ENCODE peak calls at places on chromosomes 1 and 21, in six cellular contexts. Q is stomach, D is pancreas, P is body of pancreas, Y is A549, X is K562. Z is an unnamed sample.

GRCh38 chr1:192506741-192507155 is 68.8 kb upstream of the RGS1 start:
- DNase-seq in Q (no peak), D (no peak), P (no peak), Y (peak; percentile 34), X (no peak), Z (peak; percentile 17)

GRCh38 chr21:29154270-29154669 is 23.8 kb downstream of the MAP3K7CL start:
- DNase-seq in Q (no peak), D (no peak), P (no peak), Y (no peak), X (no peak), Z (no peak)

GRCh38 chr1:44733365-44733764 is 2.4 kb upstream of the RNU5D-1 start:
- DNase-seq in Q (no peak), D (no peak), P (no peak), Y (no peak), X (no peak), Z (no peak)

GRCh38 chr1:19967808-19968207 is 11.6 kb downstream of the PLA2G2A start:
- DNase-seq in Q (no peak), D (no peak), P (peak; percentile 15), Y (no peak), X (no peak), Z (no peak)

GRCh38 chr1:68814067-68814466 is 317.2 kb upstream of the DEPDC1 start:
- DNase-seq in Q (no peak), D (no peak), P (no peak), Y (no peak), X (no peak), Z (no peak)

GRCh38 chr1:47317841-47318240 is 3.9 kb upstream of the STIL start:
- DNase-seq in Q (no peak), D (no peak), P (no peak), Y (no peak), X (no peak), Z (no peak)

GRCh38 chr1:4047666-4048065 is 147.6 kb upstream of the C1orf174 start:
- DNase-seq in Q (no peak), D (no peak), P (no peak), Y (no peak), X (no peak), Z (no peak)

GRCh38 chr1:59520194-59520593 is 223.3 kb downstream of the FGGY start:
- DNase-seq in Q (no peak), D (no peak), P (no peak), Y (no peak), X (no peak), Z (no peak)

GRCh38 chr1:231632119-231632518 is 5.5 kb downstream of the DISC1 start:
- DNase-seq in Q (no peak), D (no peak), P (no peak), Y (no peak), X (no peak), Z (no peak)

GRCh38 chr1:171786534-171786933 is 5.1 kb downstream of the METTL13 start:
- DNase-seq in Q (no peak), D (no peak), P (no peak), Y (no peak), X (no peak), Z (no peak)

GRCh38 chr1:192811594-192812239 is 2.9 kb downstream of the RGS2 start:
- DNase-seq in Q (no peak), D (no peak), P (no peak), Y (no peak), X (no peak), Z (no peak)

GRCh38 chr1:204358145-204358544 is 1.6 kb downstream of the PLEKHA6 start:
- DNase-seq in Q (no peak), D (no peak), P (no peak), Y (no peak), X (no peak), Z (no peak)

GRCh38 chr21:15289896-15290841 is 225.4 kb upstream of the NRIP1 start:
- DNase-seq in Q (peak; percentile 76), D (peak; percentile 74), P (peak; percentile 89), Y (no peak), X (peak; percentile 52), Z (no peak)

GRCh38 chr1:187275346-187275745 is 446.6 kb downstream of the PLA2G4A start:
- DNase-seq in Q (no peak), D (no peak), P (no peak), Y (no peak), X (no peak), Z (no peak)

GRCh38 chr1:234398849-234399381 is 25.7 kb downstream of the COA6 start:
- DNase-seq in Q (no peak), D (no peak), P (no peak), Y (no peak), X (no peak), Z (no peak)

GRCh38 chr1:19229828-19230325 is 19.8 kb upstream of the UBR4 start:
- DNase-seq in Q (no peak), D (no peak), P (no peak), Y (no peak), X (no peak), Z (no peak)

GRCh38 chr21:46080171-46081021 is 17.5 kb upstream of the COL6A2 start:
- DNase-seq in Q (peak; percentile 24), D (peak; percentile 47), P (peak; percentile 16), Y (no peak), X (no peak), Z (no peak)
- H3K27ac ChIP-seq in Q (no peak overlapping the region), D (no peak overlapping the region), P (no peak overlapping the region), Y (no peak overlapping the region), X (no peak overlapping the region), Z (no peak overlapping the region)

DNA sequence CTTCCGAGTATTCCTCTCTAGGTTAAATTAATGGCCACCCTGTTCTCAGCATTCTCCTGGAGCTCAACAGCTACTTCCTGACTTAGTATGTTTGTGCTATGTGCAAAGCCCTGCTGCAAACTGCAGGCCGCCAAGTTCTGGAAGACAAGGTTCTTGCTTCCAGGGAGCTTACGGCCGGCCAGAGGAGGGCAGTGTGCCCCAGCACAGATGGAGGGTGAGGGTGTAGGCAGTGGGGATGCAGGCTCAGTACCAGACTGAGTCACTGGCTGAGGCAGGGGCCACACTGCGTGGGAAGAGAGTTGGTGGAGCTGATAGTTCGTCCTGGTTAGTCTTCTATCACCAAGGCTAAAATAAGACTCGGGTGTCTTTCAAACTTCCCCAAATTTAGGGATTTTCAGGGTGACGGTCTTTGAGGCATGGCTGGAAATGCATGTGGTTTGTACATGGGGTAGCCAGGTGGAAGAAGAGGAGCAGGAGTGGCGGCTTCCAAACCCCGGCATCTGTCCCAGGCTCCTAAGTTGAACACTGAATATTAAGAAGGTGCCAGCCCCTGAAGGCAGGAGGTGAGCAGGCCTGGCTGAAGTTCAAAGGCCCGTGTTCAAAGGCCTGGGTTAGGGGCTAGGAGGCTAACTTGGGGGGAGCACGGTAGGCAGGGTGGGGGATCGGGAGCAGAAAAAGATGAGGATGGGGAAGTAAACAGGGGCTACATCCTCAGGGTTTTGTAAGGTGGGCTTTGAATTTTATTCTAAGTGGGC is 42.9 kb downstream of the ELK4 start:
- DNase-seq in Q (no peak), D (no peak), P (peak; percentile 43), Y (peak; percentile 52), X (peak; percentile 71), Z (no peak)
- TF ChIP-seq CTCF in Q (no peak), D (no peak), P (peak; percentile 25), Y (peak; percentile 31), X (peak; percentile 61), Z (no peak)

DNA sequence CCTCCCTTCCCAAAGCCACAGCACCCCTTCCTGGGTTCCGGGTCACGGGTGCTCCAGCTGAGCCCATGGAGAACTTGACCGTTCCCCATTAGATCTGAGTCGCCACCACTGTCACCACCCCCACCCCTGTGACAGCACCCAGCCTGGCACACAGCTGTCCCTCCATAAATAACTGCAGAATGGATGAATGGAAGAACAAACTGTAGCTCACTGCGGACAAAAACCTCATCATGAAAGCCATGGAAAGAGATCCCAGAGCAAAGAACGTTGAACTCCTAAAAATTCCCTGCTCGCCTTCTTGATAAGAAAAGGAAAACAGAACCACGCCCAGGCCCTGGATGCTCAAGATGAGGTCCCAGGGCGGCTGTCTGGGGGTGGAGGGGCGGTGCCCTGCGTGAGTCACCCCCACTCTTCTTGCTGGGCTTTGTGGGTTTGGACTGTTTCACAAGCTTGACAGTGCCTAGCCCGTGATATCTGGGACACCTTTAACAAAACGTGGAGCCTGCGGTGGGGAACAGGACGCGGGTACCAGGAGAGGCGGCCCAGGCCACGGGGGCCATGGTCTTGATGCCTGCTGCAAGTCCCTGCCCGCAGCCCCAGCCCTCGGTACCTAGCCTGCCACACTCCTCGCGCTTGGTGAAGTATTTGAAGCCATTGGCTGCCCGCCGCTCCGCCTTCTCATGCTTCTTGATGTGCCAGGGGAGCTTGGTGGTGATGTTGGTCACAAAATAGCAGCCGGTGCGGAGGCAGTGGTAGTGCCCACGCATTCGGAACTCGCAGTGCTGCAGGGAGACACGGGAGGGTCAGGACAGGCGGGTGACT is 151.9 kb downstream of the CASZ1 start:
- DNase-seq in Q (no peak), D (no peak), P (no peak), Y (no peak), X (peak; percentile 75), Z (peak; percentile 88)
- H3K27ac ChIP-seq in Q (peak overlapping the region; percentile 80), D (no peak overlapping the region), P (no peak overlapping the region), Y (no peak overlapping the region), X (no peak overlapping the region), Z (peak overlapping the region; percentile 83)

DNA sequence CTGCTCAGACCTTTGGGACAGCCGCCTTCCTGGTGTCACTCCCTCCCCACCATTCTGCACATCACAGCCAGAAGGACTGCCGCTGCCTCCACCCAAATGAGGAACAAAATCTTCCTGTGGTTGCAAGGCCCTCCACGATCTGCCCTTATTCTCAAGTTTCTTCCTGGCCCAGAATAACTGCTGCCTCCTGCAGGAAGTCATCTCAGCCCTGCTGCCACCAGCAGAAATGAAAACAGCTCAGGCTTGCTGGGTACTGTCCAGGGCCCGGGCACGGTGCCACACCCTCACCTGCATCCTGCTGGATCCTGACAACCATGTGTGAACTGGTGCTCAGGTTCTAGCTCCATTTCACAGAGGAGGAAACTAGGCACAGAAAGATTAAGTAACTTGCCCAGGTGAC is 2.8 kb downstream of the CLDN19 start:
- DNase-seq in Q (peak; percentile 88), D (peak; percentile 84), P (peak; percentile 82), Y (no peak), X (no peak), Z (no peak)
- TF ChIP-seq CTCF in Q (no peak), D (no peak), P (peak; percentile 11), Y (no peak), X (peak; percentile 16), Z (no peak)

DNA sequence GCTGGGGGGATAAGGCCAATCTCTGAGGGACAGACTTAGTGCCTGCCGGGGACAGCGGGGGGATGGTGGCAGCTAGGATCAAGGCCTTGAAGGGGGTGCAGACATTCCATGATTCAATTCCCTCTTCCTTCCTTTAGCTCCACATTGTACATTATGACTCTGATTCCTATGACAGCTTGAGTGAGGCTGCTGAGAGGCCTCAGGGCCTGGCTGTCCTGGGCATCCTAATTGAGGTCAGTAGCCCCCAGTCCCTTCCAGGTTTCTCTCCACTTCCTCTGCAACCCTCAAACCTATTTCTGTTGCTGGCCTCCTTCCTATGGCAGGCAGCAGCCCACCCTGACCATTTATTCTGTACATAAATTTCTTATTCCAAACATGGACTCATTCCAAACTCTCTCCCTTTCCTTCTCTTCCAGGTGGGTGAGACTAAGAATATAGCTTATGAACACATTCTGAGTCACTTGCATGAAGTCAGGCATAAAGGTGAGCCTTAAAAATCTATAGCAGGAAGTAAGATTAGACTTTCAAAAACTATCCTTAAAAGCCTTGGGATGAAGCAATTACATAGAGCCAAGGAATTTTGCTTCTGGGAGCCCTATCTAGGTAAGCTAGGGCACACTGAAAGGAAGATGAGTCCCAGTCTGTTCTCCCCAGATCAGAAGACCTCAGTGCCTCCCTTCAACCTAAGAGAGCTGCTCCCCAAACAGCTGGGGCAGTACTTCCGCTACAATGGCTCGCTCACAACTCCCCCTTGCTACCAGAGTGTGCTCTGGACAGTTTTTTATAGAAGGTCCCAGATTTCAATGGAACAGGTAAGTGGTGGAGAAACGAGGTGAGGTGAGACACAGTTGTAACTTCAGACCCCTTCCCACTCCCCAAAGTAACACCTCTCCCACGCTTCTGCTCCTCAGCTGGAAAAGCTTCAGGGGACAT is 5.1 kb downstream of the CA14 start:
- DNase-seq in Q (no peak), D (no peak), P (no peak), Y (no peak), X (no peak), Z (peak; percentile 59)
- H3K27ac ChIP-seq in Q (peak overlapping the region; percentile 1), D (no peak overlapping the region), P (no peak overlapping the region), Y (no peak overlapping the region), X (no peak overlapping the region), Z (peak overlapping the region; percentile 80)

Z was measured in RWPE1.